ENCODE peak calls at places on chromosomes 3 and 15, in eight cellular contexts. X is left ventricle myocardium inferior; Z is HTR-8/SVneo; J is HS-27A; M is ELR; W is H9; L is activated CD8-positive, alpha-beta memory T cell treated with anti-CD3 and anti-CD28 coated beads for 4 hours; E is anterior cingulate cortex. G is an unnamed sample.

GRCh38 chr15:28109626-28110415 is 10.7 kb upstream of the OCA2 start:
- DNase-seq in M (no peak), J (no peak), L (no peak), X (no peak), E (no peak), Z (no peak), W (peak), G (no peak)

GRCh38 chr3:132347095-132347494 is 29.9 kb downstream of the ACP3 start:
- DNase-seq in L (no peak), W (no peak), X (no peak), M (no peak), J (no peak), E (peak), Z (no peak), G (no peak)

GRCh38 chr3:33131328-33132018 is 17.7 kb downstream of the CRTAP start:
- DNase-seq in L (no peak), X (no peak), E (peak), Z (peak), M (peak), J (peak), W (peak), G (no peak)

GRCh38 chr15:49610166-49610918 is 10.3 kb downstream of the FAM227B start:
- DNase-seq in Z (no peak), L (no peak), E (no peak), X (no peak), W (no peak), J (no peak), M (no peak), G (no peak)

GRCh38 chr3:14533457-14533958 is 6.6 kb downstream of the GRIP2 start:
- DNase-seq in L (no peak), Z (no peak), W (no peak), E (no peak), X (no peak), J (no peak), M (no peak), G (no peak)

GRCh38 chr3:73432021-73432722 is 192.6 kb downstream of the PDZRN3 start:
- DNase-seq in Z (peak), E (no peak), L (no peak), W (no peak), M (peak), X (no peak), J (peak), G (no peak)

GRCh38 chr3:128385080-128385832 is 81.4 kb downstream of the DNAJB8 start:
- DNase-seq in X (peak), W (no peak), Z (peak), E (no peak), J (no peak), M (no peak), L (no peak), G (no peak)

GRCh38 chr15:39456113-39456512 is 124.8 kb upstream of the THBS1 start:
- DNase-seq in W (no peak), M (no peak), L (no peak), X (no peak), Z (no peak), J (no peak), E (no peak), G (no peak)

GRCh38 chr3:134427400-134428111 is 53.3 kb upstream of the AMOTL2 start:
- DNase-seq in L (no peak), M (peak), E (no peak), J (peak), Z (peak), W (no peak), X (no peak), G (no peak)

GRCh38 chr15:91694131-91694828 is 159.2 kb upstream of the SLCO3A1 start:
- DNase-seq in X (peak), W (no peak), L (no peak), J (no peak), E (no peak), M (no peak), Z (no peak), G (no peak)

GRCh38 chr3:130692455-130692854 is 54.2 kb downstream of the PIK3R4 start:
- DNase-seq in Z (no peak), W (no peak), J (no peak), M (peak), X (no peak), L (no peak), E (no peak), G (no peak)

GRCh38 chr3:118850687-118851086 is 184.0 kb downstream of the IGSF11 start:
- DNase-seq in Z (no peak), J (no peak), L (no peak), X (no peak), W (no peak), E (no peak), M (no peak), G (no peak)

GRCh38 chr3:30635072-30635471 is 28.7 kb downstream of the TGFBR2 start:
- DNase-seq in M (no peak), W (no peak), J (no peak), L (no peak), E (no peak), Z (no peak), X (no peak), G (no peak)

GRCh38 chr3:172946061-172946460 is 195.0 kb downstream of the SPATA16 start:
- DNase-seq in X (no peak), J (no peak), L (no peak), Z (no peak), E (no peak), W (no peak), M (no peak), G (no peak)

GRCh38 chr3:40588406-40588805 is 63.6 kb downstream of the ZNF621 start:
- DNase-seq in X (no peak), M (no peak), E (no peak), W (peak), Z (no peak), J (no peak), L (no peak), G (no peak)

GRCh38 chr3:58370407-58370806 is 37.7 kb downstream of the PXK start:
- DNase-seq in M (no peak), J (no peak), Z (no peak), W (no peak), L (no peak), E (no peak), X (no peak), G (no peak)

GRCh38 chr3:73349657-73350056 is 275.1 kb downstream of the PDZRN3 start:
- DNase-seq in M (no peak), W (no peak), X (no peak), J (no peak), Z (no peak), E (no peak), L (no peak), G (no peak)

GRCh38 chr3:180947761-180948390 is 35.4 kb downstream of the FXR1 start:
- DNase-seq in J (no peak), Z (no peak), W (no peak), M (no peak), E (no peak), L (no peak), X (no peak), G (no peak)

GRCh38 chr3:50572158-50572557 is 2.8 kb downstream of the HEMK1 start:
- DNase-seq in W (peak), J (no peak), L (peak), X (peak), E (peak), M (peak), Z (peak), G (peak)

GRCh38 chr15:101657968-101658784 is 6.0 kb upstream of the TM2D3 start:
- DNase-seq in J (no peak), M (no peak), E (no peak), W (no peak), L (no peak), X (peak), Z (no peak), G (no peak)

GRCh38 chr15:94582368-94582767 is 351.0 kb downstream of the MCTP2 start:
- DNase-seq in L (no peak), M (no peak), E (no peak), W (peak), X (no peak), Z (peak), J (no peak), G (no peak)